ENCODE peak calls at places on chromosome 12, in four cellular contexts. One of them, this sample, is unnamed.

GRCh38 chr12:124829008-124829707 is 34.5 kb downstream of the SCARB1 start:
- DNase-seq in cardiac fibroblast: peak; percentile 92
- DNase-seq in astrocyte of the spinal cord: peak; percentile 67
- DNase-seq in testis: no peak
- DNase-seq in this sample: peak; percentile 87

GRCh38 chr12:14578646-14579045 is 11.0 kb upstream of the PLBD1 start:
- DNase-seq in astrocyte of the spinal cord: no peak
- DNase-seq in testis: no peak
- DNase-seq in cardiac fibroblast: no peak
- DNase-seq in this sample: no peak

GRCh38 chr12:49355913-49356312 is 9.2 kb downstream of the DNAJC22 start:
- DNase-seq in astrocyte of the spinal cord: no peak
- DNase-seq in cardiac fibroblast: no peak
- DNase-seq in testis: peak; percentile 4
- DNase-seq in this sample: no peak

GRCh38 chr12:100384549-100384916 is 27.7 kb downstream of the SLC17A8 start:
- DNase-seq in cardiac fibroblast: no peak
- DNase-seq in astrocyte of the spinal cord: no peak
- DNase-seq in testis: peak; percentile 17
- DNase-seq in this sample: no peak

GRCh38 chr12:112296183-112296582 is 86.0 kb downstream of the HECTD4 start:
- DNase-seq in cardiac fibroblast: no peak
- DNase-seq in testis: no peak
- DNase-seq in astrocyte of the spinal cord: no peak
- DNase-seq in this sample: no peak

GRCh38 chr12:55515696-55516095 is 23.5 kb downstream of the OR6C68 start:
- DNase-seq in testis: no peak
- DNase-seq in astrocyte of the spinal cord: no peak
- DNase-seq in cardiac fibroblast: no peak
- DNase-seq in this sample: no peak

GRCh38 chr12:107027304-107028053 is 40.5 kb upstream of the MTERF2 start:
- DNase-seq in testis: peak; percentile 22
- DNase-seq in astrocyte of the spinal cord: peak; percentile 97
- DNase-seq in cardiac fibroblast: peak; percentile 98
- DNase-seq in this sample: peak; percentile 91

GRCh38 chr12:117408161-117408791 is 46.9 kb upstream of the NOS1 start:
- DNase-seq in testis: peak; percentile 69
- DNase-seq in astrocyte of the spinal cord: peak; percentile 45
- DNase-seq in cardiac fibroblast: peak; percentile 14
- DNase-seq in this sample: no peak

GRCh38 chr12:71456316-71456715 is 16.7 kb downstream of the LGR5 start:
- DNase-seq in cardiac fibroblast: no peak
- DNase-seq in testis: no peak
- DNase-seq in astrocyte of the spinal cord: no peak
- DNase-seq in this sample: no peak

GRCh38 chr12:111396726-111397445 is 8.8 kb upstream of the SH2B3 start:
- DNase-seq in testis: peak; percentile 86
- DNase-seq in astrocyte of the spinal cord: peak; percentile 79
- DNase-seq in cardiac fibroblast: peak; percentile 85
- DNase-seq in this sample: peak; percentile 75

GRCh38 chr12:101620762-101621133 is 26.0 kb downstream of the MYBPC1 start:
- DNase-seq in cardiac fibroblast: no peak
- DNase-seq in astrocyte of the spinal cord: no peak
- DNase-seq in testis: no peak
- DNase-seq in this sample: no peak

GRCh38 chr12:109264095-109264942 is 44.8 kb downstream of the FOXN4 start:
- DNase-seq in testis: peak; percentile 74
- DNase-seq in cardiac fibroblast: peak; percentile 70
- DNase-seq in astrocyte of the spinal cord: peak; percentile 30
- DNase-seq in this sample: peak; percentile 30

GRCh38 chr12:113727651-113728061 is 238.5 kb downstream of the RBM19 start:
- DNase-seq in cardiac fibroblast: peak; percentile 66
- DNase-seq in astrocyte of the spinal cord: no peak
- DNase-seq in testis: no peak
- DNase-seq in this sample: peak; percentile 22

GRCh38 chr12:67270622-67271021 is 1.5 kb downstream of the CAND1 start:
- DNase-seq in astrocyte of the spinal cord: no peak
- DNase-seq in cardiac fibroblast: no peak
- DNase-seq in testis: no peak
- DNase-seq in this sample: no peak

GRCh38 chr12:80472912-80473500 is 29.0 kb downstream of the PTPRQ start:
- DNase-seq in testis: no peak
- DNase-seq in cardiac fibroblast: peak; percentile 90
- DNase-seq in astrocyte of the spinal cord: peak; percentile 84
- DNase-seq in this sample: peak; percentile 62

GRCh38 chr12:56715798-56716197 is 9.3 kb downstream of the NACA start:
- DNase-seq in cardiac fibroblast: no peak
- DNase-seq in testis: no peak
- DNase-seq in astrocyte of the spinal cord: no peak
- DNase-seq in this sample: no peak

GRCh38 chr12:66187016-66187415 is 2.0 kb upstream of the IRAK3 start:
- DNase-seq in testis: no peak
- DNase-seq in cardiac fibroblast: no peak
- DNase-seq in astrocyte of the spinal cord: no peak
- DNase-seq in this sample: no peak

GRCh38 chr12:123533672-123534643 is at the start of gene RILPL1:
- DNase-seq in astrocyte of the spinal cord: peak; percentile 27
- DNase-seq in testis: peak; percentile 58
- DNase-seq in cardiac fibroblast: peak; percentile 43
- DNase-seq in this sample: peak; percentile 29

GRCh38 chr12:130880411-130880885 is 8.6 kb downstream of the RAN start:
- DNase-seq in cardiac fibroblast: no peak
- DNase-seq in testis: no peak
- DNase-seq in astrocyte of the spinal cord: no peak
- DNase-seq in this sample: no peak

DNA sequence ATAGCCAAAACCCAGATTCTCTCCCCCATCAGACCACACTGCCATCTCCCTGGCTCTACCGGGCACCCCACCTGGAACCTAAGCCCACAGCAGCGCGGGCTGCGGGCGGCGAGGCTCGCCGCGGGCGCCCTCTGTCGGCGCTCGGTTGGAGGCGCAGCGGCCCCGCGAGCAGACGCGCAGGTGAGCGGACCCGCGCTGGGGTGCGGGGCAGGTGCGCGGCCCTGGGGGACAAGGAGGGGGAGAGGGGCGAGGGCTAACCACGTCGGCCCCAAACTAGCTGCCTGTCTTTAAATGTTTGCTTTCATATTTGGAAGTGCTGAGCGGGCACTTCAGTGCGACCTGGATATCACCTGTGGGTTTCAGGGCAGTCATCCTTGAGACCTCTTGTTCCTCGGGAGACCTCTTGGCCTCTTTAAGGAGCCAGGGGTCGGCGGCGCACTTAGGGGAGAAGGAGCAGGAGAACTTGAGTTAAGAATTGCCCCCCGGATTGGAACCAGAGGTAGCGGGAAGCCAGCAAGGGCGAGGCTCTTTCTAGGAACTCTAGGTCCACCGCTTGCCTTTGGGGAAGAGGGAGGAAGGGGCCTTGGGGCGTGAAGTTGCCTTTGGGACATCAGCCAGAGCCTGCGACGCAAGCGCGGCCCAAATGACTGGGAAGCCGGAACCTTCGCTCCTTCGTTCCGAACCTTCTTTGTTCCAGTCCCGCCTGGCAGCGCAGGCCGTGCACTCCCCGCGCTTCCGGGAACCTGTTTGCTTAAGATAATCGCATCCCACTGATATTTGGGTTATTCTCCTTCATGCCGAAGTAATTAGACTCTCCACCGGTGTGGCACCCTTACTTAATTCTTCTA is 78.7 kb downstream of the NEDD1 start:
- DNase-seq in testis: peak; percentile 39
- DNase-seq in cardiac fibroblast: peak; percentile 16
- DNase-seq in astrocyte of the spinal cord: no peak
- DNase-seq in this sample: no peak
- H3K4me3 ChIP-seq in testis: peak overlapping the region; percentile 31
- H3K4me3 ChIP-seq in cardiac fibroblast: peak overlapping the region; percentile 32
- H3K4me3 ChIP-seq in astrocyte of the spinal cord: peak overlapping the region; percentile 43
- H3K4me3 ChIP-seq in this sample: peak overlapping the region; percentile 23

GRCh38 chr12:76706099-76706498 is 57.8 kb upstream of the ZDHHC17 start:
- DNase-seq in cardiac fibroblast: peak; percentile 32
- DNase-seq in testis: no peak
- DNase-seq in astrocyte of the spinal cord: no peak
- DNase-seq in this sample: peak; percentile 40
- H3K4me3 ChIP-seq in cardiac fibroblast: no peak overlapping the region
- H3K4me3 ChIP-seq in testis: no peak overlapping the region
- H3K4me3 ChIP-seq in astrocyte of the spinal cord: no peak overlapping the region
- H3K4me3 ChIP-seq in this sample: no peak overlapping the region

GRCh38 chr12:73726881-73727280 is 810.8 kb upstream of the ATXN7L3B start:
- DNase-seq in astrocyte of the spinal cord: no peak
- DNase-seq in testis: no peak
- DNase-seq in cardiac fibroblast: no peak
- DNase-seq in this sample: peak; percentile 53
- H3K4me3 ChIP-seq in astrocyte of the spinal cord: no peak overlapping the region
- H3K4me3 ChIP-seq in testis: no peak overlapping the region
- H3K4me3 ChIP-seq in cardiac fibroblast: no peak overlapping the region
- H3K4me3 ChIP-seq in this sample: no peak overlapping the region

GRCh38 chr12:8612629-8613028 is at the start of gene AICDA:
- DNase-seq in testis: no peak
- DNase-seq in astrocyte of the spinal cord: no peak
- DNase-seq in cardiac fibroblast: no peak
- DNase-seq in this sample: no peak

GRCh38 chr12:8605057-8605456 is 7.6 kb downstream of the AICDA start:
- DNase-seq in cardiac fibroblast: no peak
- DNase-seq in testis: peak; percentile 50
- DNase-seq in astrocyte of the spinal cord: no peak
- DNase-seq in this sample: no peak

GRCh38 chr12:8603858-8604257 is 8.8 kb downstream of the AICDA start:
- DNase-seq in cardiac fibroblast: no peak
- DNase-seq in astrocyte of the spinal cord: no peak
- DNase-seq in testis: no peak
- DNase-seq in this sample: no peak

DNA sequence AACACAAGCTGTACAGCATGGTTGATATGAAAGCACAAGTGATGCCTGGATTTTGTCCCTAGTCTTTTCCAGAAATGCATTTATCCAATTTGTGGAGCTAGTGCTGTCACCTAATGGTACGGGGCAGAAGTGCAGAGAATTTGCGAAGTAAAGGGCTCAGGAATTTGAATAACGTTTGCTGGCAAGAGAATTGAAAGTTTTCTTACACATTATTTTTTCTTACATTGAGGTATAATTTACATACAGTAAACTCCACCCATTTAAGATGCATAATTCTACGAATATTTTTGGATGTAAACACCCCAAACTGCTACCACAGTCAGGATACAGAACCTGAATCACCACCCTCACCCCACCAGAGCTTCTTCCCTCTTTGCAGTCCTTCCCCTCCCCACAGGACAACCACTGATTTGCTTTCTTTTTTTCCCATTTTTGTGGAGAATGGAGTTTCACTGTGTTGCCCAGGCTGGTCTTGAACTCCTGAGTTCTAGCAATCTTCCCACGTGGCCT is 3.5 kb downstream of the AICDA start:
- DNase-seq in testis: peak; percentile 22
- DNase-seq in cardiac fibroblast: peak; percentile 72
- DNase-seq in astrocyte of the spinal cord: peak; percentile 54
- DNase-seq in this sample: peak; percentile 19
- H3K4me3 ChIP-seq in testis: no peak overlapping the region
- H3K4me3 ChIP-seq in cardiac fibroblast: no peak overlapping the region
- H3K4me3 ChIP-seq in astrocyte of the spinal cord: no peak overlapping the region
- H3K4me3 ChIP-seq in this sample: no peak overlapping the region

GRCh38 chr12:131916306-131917138 is 12.6 kb upstream of the PUS1 start:
- DNase-seq in testis: no peak
- DNase-seq in astrocyte of the spinal cord: no peak
- DNase-seq in cardiac fibroblast: no peak
- DNase-seq in this sample: no peak

GRCh38 chr12:131915774-131916173 is 13.3 kb upstream of the PUS1 start:
- DNase-seq in cardiac fibroblast: no peak
- DNase-seq in astrocyte of the spinal cord: no peak
- DNase-seq in testis: no peak
- DNase-seq in this sample: no peak

GRCh38 chr12:131917711-131918306 is 11.3 kb upstream of the PUS1 start:
- DNase-seq in cardiac fibroblast: no peak
- DNase-seq in astrocyte of the spinal cord: no peak
- DNase-seq in testis: no peak
- DNase-seq in this sample: no peak

GRCh38 chr12:131918311-131919050 is 10.6 kb upstream of the PUS1 start:
- DNase-seq in testis: no peak
- DNase-seq in cardiac fibroblast: no peak
- DNase-seq in astrocyte of the spinal cord: no peak
- DNase-seq in this sample: no peak

DNA sequence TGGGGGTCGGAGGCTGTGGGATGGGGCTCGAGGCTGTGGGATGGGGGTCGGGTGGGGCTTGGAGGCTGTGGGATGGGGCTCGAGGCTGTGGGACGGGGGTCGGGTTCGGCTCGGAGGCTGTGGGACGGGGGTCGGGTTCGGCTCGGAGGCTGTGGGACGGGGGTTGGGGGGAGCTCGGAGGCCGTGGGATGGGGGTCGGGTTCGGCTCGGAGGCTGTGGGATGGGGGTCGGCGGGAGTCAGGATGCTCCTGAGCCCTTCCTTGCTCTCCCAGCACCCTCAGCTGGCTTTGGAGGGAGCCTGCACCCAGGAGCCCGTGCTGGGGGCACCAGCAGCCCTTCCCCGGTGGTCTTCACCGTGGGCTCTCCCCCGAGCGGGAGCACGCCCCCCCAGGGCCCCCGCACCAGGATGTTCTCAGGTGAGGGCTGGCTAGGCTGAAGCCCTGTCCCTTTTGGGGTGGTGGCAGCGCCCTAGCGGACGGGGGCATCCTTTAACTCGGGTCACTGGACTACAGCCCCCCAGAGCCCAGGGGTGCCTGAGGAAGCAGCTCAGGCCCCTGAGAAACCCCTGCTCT is 11.9 kb upstream of the PUS1 start:
- DNase-seq in astrocyte of the spinal cord: no peak
- DNase-seq in cardiac fibroblast: no peak
- DNase-seq in testis: no peak
- DNase-seq in this sample: no peak
- H3K4me3 ChIP-seq in astrocyte of the spinal cord: no peak overlapping the region
- H3K4me3 ChIP-seq in cardiac fibroblast: no peak overlapping the region
- H3K4me3 ChIP-seq in testis: no peak overlapping the region
- H3K4me3 ChIP-seq in this sample: no peak overlapping the region

GRCh38 chr12:89346741-89347324 is 5.5 kb downstream of the DUSP6 start:
- DNase-seq in astrocyte of the spinal cord: peak; percentile 65
- DNase-seq in testis: no peak
- DNase-seq in cardiac fibroblast: peak; percentile 87
- DNase-seq in this sample: peak; percentile 71
- H3K4me3 ChIP-seq in astrocyte of the spinal cord: no peak overlapping the region
- H3K4me3 ChIP-seq in testis: no peak overlapping the region
- H3K4me3 ChIP-seq in cardiac fibroblast: no peak overlapping the region
- H3K4me3 ChIP-seq in this sample: peak overlapping the region; percentile 93

DNA sequence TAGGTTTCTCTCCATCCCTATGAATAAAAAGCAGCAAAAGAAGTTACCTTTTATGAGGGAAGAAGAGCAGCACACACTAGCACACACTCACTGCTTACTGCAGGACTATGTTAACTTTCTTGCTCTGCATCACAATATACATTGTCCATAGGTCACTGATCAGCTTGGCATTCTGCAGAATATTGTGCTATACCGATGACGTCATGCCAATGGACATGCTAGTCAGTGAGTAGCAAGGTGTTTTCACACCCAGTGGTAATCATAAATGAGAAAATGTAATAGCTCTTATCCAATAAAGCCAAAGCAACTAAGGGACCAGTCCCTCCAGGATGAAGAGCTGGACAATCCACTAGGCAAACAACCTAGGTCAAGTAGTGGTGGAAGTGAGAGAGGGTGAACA is 16.7 kb upstream of the ZDHHC17 start:
- DNase-seq in astrocyte of the spinal cord: no peak
- DNase-seq in cardiac fibroblast: no peak
- DNase-seq in testis: no peak
- DNase-seq in this sample: no peak
- H3K4me3 ChIP-seq in astrocyte of the spinal cord: no peak overlapping the region
- H3K4me3 ChIP-seq in cardiac fibroblast: no peak overlapping the region
- H3K4me3 ChIP-seq in testis: no peak overlapping the region
- H3K4me3 ChIP-seq in this sample: no peak overlapping the region